ENCODE peak calls at places on chromosomes 7 and 10, in seven cellular contexts. Y is PC-9, G is PC-3, P is HCT116, R is GM23248, D is IMR-90, V is SK-N-SH. T is an unnamed sample. For H3K9me3 and H4K20me1, the result is how much of the 10 kb centered on the place peaks cover.

GRCh38 chr10:20975236-20975635 is 78.1 kb upstream of the NEBL start:
- DNase-seq in R (no peak), G (no peak), Y (no peak), D (no peak), P (no peak), V (no peak), T (no peak)

GRCh38 chr7:44994877-44995554 is 5.0 kb upstream of the CCM2 start:
- DNase-seq in R (no peak), D (no peak), P (no peak), Y (no peak), V (no peak), G (no peak), T (no peak)

GRCh38 chr10:20683345-20683744 is 213.8 kb downstream of the NEBL start:
- DNase-seq in V (no peak), D (no peak), P (no peak), R (no peak), G (no peak), Y (no peak), T (no peak)

GRCh38 chr7:122833888-122834570 is 52.2 kb downstream of the CADPS2 start:
- DNase-seq in D (no peak), V (no peak), R (no peak), P (no peak), Y (no peak), G (peak), T (no peak)

GRCh38 chr7:69670701-69671100 is 72.4 kb downstream of the AUTS2 start:
- DNase-seq in Y (no peak), P (no peak), R (peak), G (no peak), D (no peak), V (no peak), T (no peak)

GRCh38 chr7:141157138-141157765 is 83.4 kb downstream of the TMEM178B start:
- DNase-seq in G (no peak), R (no peak), Y (no peak), P (no peak), D (no peak), V (no peak), T (no peak)

GRCh38 chr7:34739651-34740300 is 81.8 kb downstream of the NPSR1 start:
- DNase-seq in Y (no peak), P (no peak), G (no peak), D (no peak), V (no peak), R (no peak), T (no peak)

GRCh38 chr10:70584941-70585544 is 17.5 kb downstream of the PRF1 start:
- DNase-seq in V (peak), D (no peak), P (no peak), G (no peak), Y (no peak), R (no peak), T (no peak)

GRCh38 chr7:84729284-84729683 is 457.6 kb downstream of the SEMA3D start:
- DNase-seq in R (peak), P (no peak), D (peak), Y (no peak), G (no peak), V (no peak), T (no peak)

GRCh38 chr10:9137368-9137767 is 1082.9 kb downstream of the GATA3 start:
- DNase-seq in V (no peak), G (no peak), D (no peak), P (no peak), Y (no peak), R (no peak), T (no peak)

GRCh38 chr10:84008878-84009277 is 130.4 kb upstream of the GHITM start:
- DNase-seq in G (peak), D (no peak), Y (peak), R (peak), P (peak), V (peak), T (no peak)

GRCh38 chr10:49647985-49648795 is 31.3 kb upstream of the C10orf53 start:
- DNase-seq in P (no peak), V (no peak), D (no peak), Y (no peak), G (no peak), R (no peak), T (no peak)

GRCh38 chr10:90276894-90277447 is 575.6 kb downstream of the KIF20B start:
- DNase-seq in R (no peak), V (no peak), P (no peak), D (no peak), Y (no peak), G (no peak), T (no peak)

GRCh38 chr10:33416209-33416608 is 81.7 kb upstream of the NRP1 start:
- DNase-seq in Y (no peak), D (no peak), G (no peak), R (no peak), P (no peak), V (no peak), T (no peak)

DNA sequence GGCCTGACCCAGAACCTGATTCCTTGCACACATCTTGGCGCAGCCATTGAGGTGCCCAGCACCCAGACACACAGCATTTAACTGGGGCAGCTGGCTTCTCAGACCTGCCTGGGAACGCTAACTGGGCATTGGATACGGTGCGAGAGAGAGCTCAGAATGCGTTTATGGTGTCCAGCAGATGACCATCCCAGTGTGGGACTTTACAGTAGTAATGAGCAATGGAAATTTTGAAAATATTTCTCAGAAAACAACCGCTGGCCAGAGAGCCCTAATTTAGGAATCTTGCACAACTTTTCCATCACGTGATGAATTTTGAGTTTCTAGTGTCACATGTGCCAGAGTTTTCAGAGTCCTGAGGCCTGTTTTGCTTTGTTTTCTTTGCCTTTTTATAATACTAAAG is 78.2 kb upstream of the SEC61G start:
- DNase-seq in V (no peak), P (no peak), G (no peak), D (no peak), Y (no peak), R (peak), T (no peak)
- H3K9me3 ChIP-seq in V (under half), P (under half), G (under half), D (under half), Y (under half), R (under half), T (under half)

DNA sequence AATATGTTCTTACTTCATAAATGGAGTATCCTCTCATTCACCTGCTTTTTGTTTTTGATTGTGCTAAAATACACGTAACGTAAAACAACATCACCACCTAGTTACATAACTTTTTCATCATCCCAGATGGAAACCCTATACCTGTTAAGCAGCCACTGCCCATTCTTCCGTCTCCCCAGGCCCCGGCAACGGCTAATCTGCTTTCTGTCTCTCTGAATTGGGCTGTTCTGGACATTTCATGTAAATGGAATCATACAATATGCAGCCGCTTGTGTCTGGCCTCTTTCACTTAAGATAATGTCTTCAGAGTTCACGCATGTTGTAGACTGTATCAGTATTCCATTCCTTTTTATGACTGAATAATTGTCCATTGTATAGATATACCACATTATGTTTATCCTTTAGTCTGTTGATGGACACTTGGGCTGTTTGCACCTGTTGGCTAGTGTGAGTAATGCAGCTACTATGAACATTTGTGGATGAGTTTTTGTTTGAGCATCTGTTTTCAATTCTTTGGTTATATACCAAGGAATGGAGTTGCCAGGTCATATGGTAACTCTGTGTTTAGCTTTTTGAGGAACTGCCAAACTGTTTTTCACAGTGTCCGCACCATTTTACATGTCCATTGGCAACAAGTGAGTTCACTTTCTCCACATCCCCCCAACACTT is 14.1 kb upstream of the SUN1 start:
- DNase-seq in R (peak), G (peak), V (no peak), D (peak), Y (no peak), P (peak), T (peak)
- H4K20me1 ChIP-seq in R (under half), G (half or more), V (half or more), D (under half), Y (under half), P (under half), T (under half)

DNA sequence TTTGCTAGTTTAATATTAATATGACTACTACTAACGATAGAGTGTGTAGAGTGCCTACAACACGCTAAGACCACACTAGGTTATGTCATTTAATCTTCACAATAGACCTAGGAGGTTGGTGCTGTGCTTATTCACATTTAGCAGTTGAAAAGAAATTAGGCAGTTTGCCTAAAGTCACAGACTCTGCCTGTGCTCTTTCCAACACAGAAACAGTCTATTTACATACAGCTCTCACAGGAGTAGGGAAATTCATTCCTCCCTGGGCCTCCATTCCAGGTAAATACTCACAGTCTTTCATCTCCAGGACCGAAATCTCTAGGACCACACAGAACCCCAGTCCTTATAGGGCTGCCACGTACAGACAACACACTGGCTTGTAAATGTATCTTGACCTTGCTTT is 147.1 kb downstream of the KCNMA1 start:
- DNase-seq in R (no peak), V (no peak), G (no peak), D (no peak), Y (no peak), P (no peak), T (no peak)
- H2AFZ ChIP-seq in R (no peak), V (no peak), G (no peak), D (no peak), Y (no peak), P (no peak), T (no peak)

GRCh38 chr10:131220601-131221171 is 90.8 kb downstream of the TCERG1L start:
- DNase-seq in Y (no peak), D (no peak), G (no peak), P (no peak), R (no peak), V (no peak), T (peak)
- H3K9me3 ChIP-seq in Y (under half), D (half or more), G (under half), P (under half), R (under half), V (under half), T (under half)

GRCh38 chr7:138492423-138492822 is 32.4 kb downstream of the TRIM24 start:
- DNase-seq in Y (no peak), R (no peak), D (no peak), P (no peak), V (no peak), G (no peak), T (no peak)
- H4K20me1 ChIP-seq in Y (under half), R (under half), D (under half), P (under half), V (under half), G (under half), T (under half)

GRCh38 chr7:128454808-128455555 is 696 bp upstream of the HILPDA start:
- DNase-seq in P (no peak), Y (no peak), V (no peak), G (peak), R (peak), D (peak), T (peak)
- H2AFZ ChIP-seq in P (peak), Y (peak), V (peak), G (peak), R (peak), D (peak), T (peak)

GRCh38 chr7:157715938-157716280 is 379.1 kb downstream of the DNAJB6 start:
- DNase-seq in G (no peak), R (no peak), P (no peak), D (no peak), V (no peak), Y (no peak), T (no peak)
- H3K9me3 ChIP-seq in G (under half), R (under half), P (under half), D (half or more), V (under half), Y (under half), T (under half)

GRCh38 chr10:122233857-122234348 is 37.2 kb upstream of the BTBD16 start:
- DNase-seq in G (no peak), D (no peak), V (peak), R (no peak), Y (no peak), P (no peak), T (no peak)
- H4K20me1 ChIP-seq in G (under half), D (under half), V (under half), R (under half), Y (under half), P (under half), T (under half)

GRCh38 chr7:107850221-107850620 is 40.8 kb upstream of the DLD start:
- DNase-seq in Y (no peak), D (no peak), V (no peak), P (no peak), G (no peak), R (no peak), T (no peak)
- H2AFZ ChIP-seq in Y (no peak), D (no peak), V (no peak), P (no peak), G (no peak), R (no peak), T (no peak)